ENCODE peak calls at places on chromosomes 7 and 10, in six cellular contexts. H is sigmoid colon, V is A549, U is tibial nerve, I is suprapubic skin, F is transverse colon. X is an unnamed sample. For H3K4me1, the result is how much of the 10 kb centered on the place peaks cover.

GRCh38 chr10:82981137-82981723 is 1106.2 kb downstream of the NRG3 start:
- DNase-seq in H (no peak), V (no peak), I (no peak), F (no peak), U (no peak), X (no peak)

GRCh38 chr7:107660381-107661080 is at the start of gene SLC26A4:
- DNase-seq in U (no peak), V (no peak), H (no peak), F (no peak), I (no peak), X (no peak)

GRCh38 chr10:89301721-89302445 is at the start of gene IFIT2:
- DNase-seq in F (peak), H (no peak), V (peak), I (no peak), U (no peak), X (peak)

GRCh38 chr7:15317215-15317614 is 244.6 kb downstream of the AGMO start:
- DNase-seq in I (no peak), U (no peak), F (no peak), H (no peak), V (no peak), X (no peak)

GRCh38 chr7:78099715-78100477 is 301.3 kb downstream of the PHTF2 start:
- DNase-seq in V (no peak), F (no peak), H (no peak), I (no peak), U (no peak), X (no peak)

GRCh38 chr10:127150136-127150535 is 46.3 kb downstream of the INSYN2A start:
- DNase-seq in F (no peak), I (no peak), H (no peak), U (no peak), V (peak), X (no peak)

GRCh38 chr7:23062452-23062851 is 43.1 kb upstream of the KLHL7 start:
- DNase-seq in F (no peak), V (no peak), I (no peak), H (no peak), U (no peak), X (no peak)

GRCh38 chr10:23439452-23439919 is 611 bp downstream of the OTUD1 start:
- DNase-seq in F (no peak), V (peak), I (peak), H (peak), U (no peak), X (no peak)

DNA sequence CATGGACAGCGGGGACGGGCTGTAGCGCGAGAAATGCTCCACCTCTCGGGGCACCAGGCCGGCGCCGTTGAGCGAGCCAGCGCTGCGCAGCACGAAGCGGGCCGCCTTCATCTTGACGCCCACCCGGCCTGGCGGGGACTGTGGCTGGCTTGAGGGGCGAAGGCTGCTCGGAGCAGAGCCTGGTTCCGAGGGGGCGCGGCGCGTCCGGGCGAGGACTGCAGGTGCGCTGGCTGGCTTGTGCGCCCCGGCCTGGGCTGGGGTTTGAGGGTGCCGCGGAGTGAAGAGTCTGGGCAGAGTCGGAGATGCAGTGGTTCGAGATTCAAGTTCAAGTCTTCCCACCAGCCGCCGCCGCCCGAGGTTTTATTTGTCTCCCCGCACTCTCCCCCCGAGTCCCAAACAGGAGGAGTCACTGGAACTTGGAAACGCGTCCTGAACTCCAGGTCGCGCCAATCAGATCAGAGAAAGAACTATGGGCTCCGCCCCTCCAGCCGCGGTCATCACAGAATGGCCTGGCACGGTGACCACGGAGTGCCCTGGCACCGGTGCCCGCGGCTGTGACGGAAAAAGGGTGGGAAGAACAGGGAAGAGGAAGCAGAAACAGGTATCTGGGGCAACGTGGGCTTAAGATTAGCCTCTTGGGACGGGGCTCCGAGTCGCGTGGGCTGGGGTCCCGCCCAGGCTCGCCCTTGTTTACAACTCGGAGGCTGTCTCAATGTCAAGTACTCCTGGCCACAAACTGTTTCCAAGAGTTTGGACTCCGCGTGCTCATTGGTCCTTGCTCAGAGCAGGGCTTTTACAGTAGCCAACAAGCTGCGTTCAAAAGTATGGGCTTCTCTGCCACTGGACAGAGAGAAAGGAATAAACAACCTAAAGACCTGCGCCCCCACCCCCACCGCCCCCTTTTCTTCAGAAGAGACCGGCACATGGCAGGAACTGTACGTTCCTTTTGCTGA is at the start of gene PDK4:
- DNase-seq in F (peak), H (peak), U (peak), I (peak), V (peak), X (peak)
- TF ChIP-seq EP300 in F (peak), H (peak), U (peak), I (peak), V (no peak), X (peak)

DNA sequence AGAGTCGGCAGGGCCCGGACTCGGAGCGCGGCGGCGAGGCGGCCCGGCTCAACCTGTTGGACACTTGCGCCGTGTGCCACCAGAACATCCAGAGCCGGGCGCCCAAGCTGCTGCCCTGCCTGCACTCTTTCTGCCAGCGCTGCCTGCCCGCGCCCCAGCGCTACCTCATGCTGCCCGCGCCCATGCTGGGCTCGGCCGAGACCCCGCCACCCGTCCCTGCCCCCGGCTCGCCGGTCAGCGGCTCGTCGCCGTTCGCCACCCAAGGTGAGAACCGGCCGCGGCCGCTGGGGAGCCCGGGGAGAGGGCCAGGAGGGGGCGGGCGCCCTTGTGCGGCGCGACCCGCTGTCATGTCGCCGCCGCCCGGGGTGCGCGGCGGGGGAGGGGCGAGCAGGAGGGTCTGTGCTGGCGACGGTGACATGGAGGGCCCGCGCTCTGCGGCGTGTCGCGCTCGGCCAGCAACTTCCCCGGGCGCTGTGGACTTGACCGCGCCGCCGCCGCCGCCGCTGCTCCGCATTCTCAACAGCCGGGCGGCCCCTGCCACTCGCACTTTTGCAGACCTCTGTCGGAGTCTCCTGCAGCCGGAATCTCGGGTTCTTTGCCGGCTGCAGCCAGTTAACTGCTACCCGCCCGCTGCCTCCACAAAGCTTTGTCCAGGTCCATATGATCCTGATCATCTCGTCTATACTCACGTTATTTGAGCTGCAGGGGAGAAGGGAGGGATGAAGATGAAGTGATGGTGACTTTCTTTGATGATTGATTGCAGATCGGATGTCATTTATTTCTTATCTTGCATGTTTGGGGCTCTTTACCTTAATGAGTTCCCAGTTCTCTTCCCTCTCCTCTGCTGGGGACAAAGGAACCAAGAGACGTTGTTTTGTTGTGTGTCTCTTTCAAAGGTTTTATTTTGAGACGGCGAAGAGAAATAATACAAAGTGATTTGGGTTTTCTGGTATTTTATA is 869 bp downstream of the TRIM24 start:
- DNase-seq in F (peak), U (no peak), H (peak), I (peak), V (peak), X (peak)
- TF ChIP-seq CTCF in F (no peak), U (no peak), H (no peak), I (no peak), V (peak), X (no peak)

GRCh38 chr7:87212478-87212877 is 7.1 kb downstream of the TMEM243 start:
- DNase-seq in I (no peak), U (no peak), H (no peak), V (no peak), F (no peak), X (no peak)
- H3K4me1 ChIP-seq in I (under half), U (under half), H (under half), V (under half), F (under half), X (under half)

GRCh38 chr7:17412883-17413282 is 114.4 kb downstream of the AHR start:
- DNase-seq in F (no peak), V (no peak), I (no peak), H (no peak), U (no peak), X (no peak)
- TF ChIP-seq EP300 in F (no peak), V (no peak), I (no peak), H (no peak), U (no peak), X (no peak)